ENCODE peak calls at places on chromosomes 6 and 20, in ten cellular contexts. N is endothelial cell of umbilical vein, U is Peyer's patch, H is neuronal stem cell, X is lower lobe of right lung, W is SK-N-SH, S is suprapubic skin, I is left ventricle myocardium inferior, D is pancreas, R is body of pancreas. Z is an unnamed sample. For H3K4me1, the result is how much of the 10 kb centered on the place peaks cover.

GRCh38 chr6:163409712-163410111 is 4.8 kb upstream of the QKI start:
- DNase-seq in H (no peak), D (no peak), W (no peak), X (no peak), N (no peak), R (no peak), I (no peak), U (no peak), S (no peak), Z (no peak)

GRCh38 chr20:38377039-38377715 is 30.9 kb downstream of the LBP start:
- DNase-seq in D (no peak), H (no peak), R (no peak), I (no peak), X (no peak), S (no peak), N (no peak), W (no peak), U (no peak), Z (no peak)

GRCh38 chr6:90256698-90257485 is 39.8 kb downstream of the BACH2 start:
- DNase-seq in N (peak), W (no peak), S (no peak), I (no peak), U (no peak), X (no peak), R (no peak), D (no peak), H (no peak), Z (peak)

GRCh38 chr6:22598386-22598785 is 29.0 kb downstream of the HDGFL1 start:
- DNase-seq in N (no peak), S (no peak), I (no peak), D (no peak), X (no peak), H (no peak), W (no peak), U (no peak), R (no peak), Z (no peak)

GRCh38 chr20:59125909-59126308 is 37.7 kb upstream of the ZNF831 start:
- DNase-seq in U (peak), S (no peak), D (no peak), H (no peak), I (no peak), X (no peak), R (no peak), W (no peak), N (no peak), Z (no peak)

GRCh38 chr6:26172496-26172958 is 85.3 kb downstream of the HFE start:
- DNase-seq in R (no peak), X (no peak), W (peak), I (no peak), U (no peak), S (no peak), N (peak), D (no peak), H (no peak), Z (peak)

GRCh38 chr6:18155864-18156396 is 708 bp downstream of the KDM1B start:
- DNase-seq in H (peak), X (peak), W (peak), S (peak), D (peak), R (peak), I (peak), N (peak), U (peak), Z (peak)

GRCh38 chr6:168625602-168626001 is 184.6 kb downstream of the SMOC2 start:
- DNase-seq in I (no peak), S (no peak), H (no peak), R (no peak), X (no peak), D (no peak), N (no peak), W (no peak), U (no peak), Z (no peak)

GRCh38 chr6:154548130-154548830 is 37.8 kb upstream of the CNKSR3 start:
- DNase-seq in S (no peak), U (no peak), I (peak), D (peak), R (peak), H (no peak), X (peak), N (peak), W (peak), Z (no peak)

GRCh38 chr6:33755070-33755869 is 8.6 kb upstream of the IP6K3 start:
- DNase-seq in N (no peak), W (no peak), H (no peak), U (no peak), D (no peak), X (no peak), R (no peak), I (no peak), S (no peak), Z (no peak)

GRCh38 chr6:119333707-119334295 is 15.8 kb downstream of the MAN1A1 start:
- DNase-seq in I (no peak), S (no peak), N (no peak), U (no peak), D (no peak), H (no peak), W (peak), X (no peak), R (no peak), Z (peak)

GRCh38 chr6:118660218-118660569 is 8.8 kb upstream of the CEP85L start:
- DNase-seq in R (no peak), U (no peak), S (no peak), W (peak), D (no peak), H (no peak), X (no peak), I (no peak), N (peak), Z (peak)

GRCh38 chr6:168515376-168515775 is 74.4 kb downstream of the SMOC2 start:
- DNase-seq in S (no peak), I (no peak), X (no peak), U (no peak), N (no peak), R (no peak), D (no peak), H (no peak), W (no peak), Z (no peak)

GRCh38 chr6:34227656-34228421 is 8.8 kb upstream of the HMGA1 start:
- DNase-seq in R (no peak), I (no peak), U (no peak), D (no peak), S (peak), H (no peak), X (no peak), W (no peak), N (no peak), Z (no peak)

GRCh38 chr6:48135352-48136084 is 24.5 kb upstream of the PTCHD4 start:
- DNase-seq in H (no peak), W (no peak), X (no peak), S (no peak), I (no peak), R (no peak), U (no peak), N (no peak), D (no peak), Z (no peak)

GRCh38 chr6:82057846-82058554 is 189.5 kb downstream of the IBTK start:
- DNase-seq in S (no peak), W (no peak), R (no peak), D (no peak), X (no peak), H (no peak), N (peak), U (no peak), I (no peak), Z (no peak)

DNA sequence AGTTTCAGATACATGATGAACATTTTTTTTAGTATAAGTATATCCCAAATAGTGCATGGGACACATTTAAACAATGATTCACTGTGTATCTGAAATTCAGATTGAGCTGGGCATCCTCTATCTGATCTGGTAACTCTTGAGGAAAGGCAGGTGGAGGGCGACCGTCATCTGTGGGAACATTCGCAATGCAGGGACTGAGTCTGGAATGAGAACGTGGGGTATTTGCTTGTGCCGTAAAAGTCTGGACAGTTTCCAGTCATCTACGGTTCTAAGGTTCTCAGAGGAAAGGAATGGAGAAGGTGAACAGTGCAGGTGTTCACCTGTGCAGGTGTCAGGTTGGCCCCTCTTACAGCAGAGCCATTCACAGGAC is 22.6 kb downstream of the CTCFL start:
- DNase-seq in R (no peak), D (no peak), N (no peak), X (no peak), S (no peak), I (no peak), W (no peak), U (no peak), H (no peak), Z (no peak)
- H3K4me1 ChIP-seq in R (under half), D (under half), N (under half), X (under half), S (under half), I (under half), W (under half), U (under half), H (under half), Z (under half)

DNA sequence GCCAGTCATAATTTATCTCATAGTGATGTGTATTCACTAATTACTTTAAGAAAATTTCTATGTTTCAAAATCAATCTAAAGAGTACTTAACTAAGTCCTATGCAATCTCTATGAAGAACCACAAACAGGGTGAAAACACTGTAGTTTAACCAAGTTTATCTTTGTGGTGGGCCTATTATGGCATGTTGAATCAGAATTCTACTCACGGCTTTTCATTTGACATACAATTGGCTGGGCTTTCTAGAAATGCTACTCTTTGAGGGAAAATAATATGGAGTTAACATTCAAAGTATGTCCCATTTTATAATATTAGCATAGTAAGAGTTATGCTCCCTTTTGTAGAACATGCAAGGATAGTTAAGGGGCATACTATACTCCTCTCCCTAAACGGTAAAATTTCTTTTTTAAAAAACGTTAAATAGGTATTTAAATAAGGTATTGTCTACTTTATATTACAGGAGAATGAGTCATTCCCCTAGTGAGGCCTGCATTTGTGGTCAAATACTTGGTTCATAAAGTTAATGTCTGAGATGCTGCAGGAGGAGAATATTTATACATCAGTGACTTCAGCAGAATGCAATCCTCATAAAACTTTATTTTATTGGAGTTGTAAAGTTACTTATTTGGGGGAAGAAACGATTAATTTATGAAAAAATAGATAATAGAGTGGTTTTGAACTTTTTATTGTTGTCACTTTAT is 1.8 kb downstream of the MOXD1 start:
- DNase-seq in N (no peak), I (no peak), D (no peak), H (no peak), R (no peak), U (no peak), W (no peak), X (no peak), S (no peak), Z (no peak)
- H3K4me3 ChIP-seq in N (no peak), I (peak), D (no peak), H (no peak), R (no peak), U (no peak), W (peak), X (peak), S (peak), Z (no peak)

GRCh38 chr6:167420858-167421766 is 96.2 kb downstream of the TTLL2 start:
- DNase-seq in X (no peak), S (no peak), D (peak), U (peak), R (peak), N (no peak), H (no peak), I (no peak), W (peak), Z (no peak)

GRCh38 chr6:167422934-167423333 is 98.0 kb downstream of the TTLL2 start:
- DNase-seq in N (no peak), U (no peak), S (no peak), X (no peak), R (no peak), I (no peak), D (no peak), H (no peak), W (peak), Z (no peak)

GRCh38 chr6:167424060-167424673 is 99.3 kb downstream of the TTLL2 start:
- DNase-seq in U (peak), H (no peak), I (no peak), X (no peak), R (no peak), W (peak), D (no peak), S (no peak), N (no peak), Z (no peak)

GRCh38 chr6:167416676-167417430 is 92.0 kb downstream of the TTLL2 start:
- DNase-seq in H (no peak), S (no peak), X (no peak), I (no peak), N (no peak), R (no peak), W (peak), D (no peak), U (no peak), Z (no peak)

DNA sequence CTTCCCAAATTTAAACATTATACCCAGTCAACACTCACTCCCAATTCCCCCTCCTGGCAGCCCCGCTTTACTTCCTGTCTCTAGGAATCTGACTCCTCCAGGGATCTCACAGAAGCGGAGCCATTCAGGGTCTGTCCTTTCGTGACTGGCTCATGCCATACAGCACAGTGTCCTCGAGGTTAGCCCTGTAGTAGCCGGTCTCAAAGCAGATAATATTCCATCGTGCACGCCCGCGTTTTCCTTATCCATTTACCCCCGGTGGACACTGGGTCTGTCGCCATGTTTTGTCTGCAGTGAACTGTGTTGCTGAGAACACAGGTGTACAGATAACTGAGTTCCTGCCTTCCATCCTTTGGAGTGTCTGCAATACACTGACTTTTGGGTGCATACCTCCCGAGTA is 95.3 kb downstream of the TTLL2 start:
- DNase-seq in H (no peak), U (no peak), N (no peak), D (no peak), S (no peak), X (no peak), R (no peak), W (no peak), I (no peak), Z (no peak)
- H3K4me1 ChIP-seq in H (under half), U (under half), N (under half), D (under half), S (under half), X (under half), R (under half), W (under half), I (under half), Z (under half)

DNA sequence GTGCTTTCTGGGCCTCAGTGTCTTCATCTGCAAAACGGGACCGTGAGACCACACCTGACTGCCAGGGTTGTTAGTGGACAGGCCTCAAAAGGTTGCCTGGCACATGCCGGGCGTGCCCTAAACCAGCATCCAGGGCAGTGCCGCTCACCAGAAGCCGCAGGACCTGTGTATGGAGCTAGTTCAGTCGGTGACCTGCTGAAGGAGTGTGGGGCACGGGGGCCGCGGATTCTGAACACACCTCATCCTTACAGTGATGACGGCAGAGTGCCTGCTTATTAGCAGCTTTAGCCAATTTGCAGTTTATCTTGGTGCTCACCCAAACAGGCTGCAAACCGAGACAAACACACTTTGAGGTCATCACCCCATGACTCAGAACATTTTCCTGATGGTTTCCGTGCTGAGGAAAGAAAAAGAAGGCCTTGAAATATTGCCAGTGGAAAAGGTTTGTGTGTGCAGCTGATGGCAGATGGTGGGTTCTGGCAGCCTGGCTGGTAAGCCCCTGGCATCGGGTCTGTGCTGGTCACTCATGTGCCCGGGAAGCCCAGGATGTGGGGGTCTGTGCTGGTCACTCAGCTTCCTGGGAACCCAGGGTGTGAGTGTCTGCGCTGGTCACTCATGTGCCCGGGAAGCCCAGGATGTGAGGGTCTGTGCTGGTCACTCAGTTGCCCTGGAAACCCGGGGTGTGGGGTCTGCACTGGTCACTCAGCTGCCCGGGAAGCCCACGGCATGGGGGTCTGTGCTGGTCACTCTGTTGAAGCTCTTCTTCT is 153.8 kb downstream of the ERMARD start:
- DNase-seq in X (no peak), U (no peak), N (peak), R (peak), W (no peak), D (peak), H (no peak), S (no peak), I (no peak), Z (no peak)
- H3K4me3 ChIP-seq in X (no peak), U (no peak), N (no peak), R (no peak), W (no peak), D (no peak), H (no peak), S (no peak), I (no peak), Z (no peak)

DNA sequence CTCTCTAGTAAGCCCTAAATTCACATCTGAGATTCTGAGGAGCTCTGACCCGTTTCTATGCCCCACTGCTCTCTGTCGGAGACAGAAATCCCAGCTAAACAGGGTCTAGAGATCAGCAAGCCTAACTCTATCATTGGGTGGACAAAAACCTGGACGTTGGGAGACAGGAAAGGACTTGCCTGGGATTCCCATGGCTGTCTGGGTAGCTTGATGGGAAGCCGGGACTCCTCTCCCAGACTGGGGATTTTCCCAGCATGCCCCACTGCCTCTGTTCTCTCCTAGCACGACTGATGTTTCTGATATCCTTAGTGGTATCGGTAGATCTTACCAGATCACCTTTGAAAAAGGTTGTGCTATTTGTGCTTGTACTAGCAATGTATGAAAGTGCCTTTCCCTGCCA is 22.9 kb downstream of the DUSP22 start:
- DNase-seq in S (no peak), R (no peak), H (no peak), U (peak), X (no peak), D (no peak), W (no peak), I (no peak), N (no peak), Z (no peak)
- H3K4me1 ChIP-seq in S (under half), R (under half), H (under half), U (under half), X (under half), D (under half), W (under half), I (under half), N (under half), Z (under half)

GRCh38 chr6:6320901-6321300 is 439 bp upstream of the F13A1 start:
- DNase-seq in X (no peak), S (no peak), N (no peak), I (no peak), R (no peak), H (no peak), W (no peak), D (no peak), U (no peak), Z (no peak)

GRCh38 chr6:6323352-6323751 is 2.9 kb upstream of the F13A1 start:
- DNase-seq in N (no peak), R (no peak), S (no peak), W (no peak), U (no peak), I (no peak), X (no peak), D (no peak), H (no peak), Z (no peak)

GRCh38 chr6:6317825-6318733 is 2.4 kb downstream of the F13A1 start:
- DNase-seq in X (no peak), R (no peak), D (no peak), I (peak), S (no peak), U (no peak), N (no peak), W (no peak), H (peak), Z (no peak)

GRCh38 chr6:6317386-6317785 is 3.1 kb downstream of the F13A1 start:
- DNase-seq in W (no peak), U (no peak), R (no peak), I (no peak), H (no peak), X (no peak), D (no peak), N (no peak), S (no peak), Z (no peak)

DNA sequence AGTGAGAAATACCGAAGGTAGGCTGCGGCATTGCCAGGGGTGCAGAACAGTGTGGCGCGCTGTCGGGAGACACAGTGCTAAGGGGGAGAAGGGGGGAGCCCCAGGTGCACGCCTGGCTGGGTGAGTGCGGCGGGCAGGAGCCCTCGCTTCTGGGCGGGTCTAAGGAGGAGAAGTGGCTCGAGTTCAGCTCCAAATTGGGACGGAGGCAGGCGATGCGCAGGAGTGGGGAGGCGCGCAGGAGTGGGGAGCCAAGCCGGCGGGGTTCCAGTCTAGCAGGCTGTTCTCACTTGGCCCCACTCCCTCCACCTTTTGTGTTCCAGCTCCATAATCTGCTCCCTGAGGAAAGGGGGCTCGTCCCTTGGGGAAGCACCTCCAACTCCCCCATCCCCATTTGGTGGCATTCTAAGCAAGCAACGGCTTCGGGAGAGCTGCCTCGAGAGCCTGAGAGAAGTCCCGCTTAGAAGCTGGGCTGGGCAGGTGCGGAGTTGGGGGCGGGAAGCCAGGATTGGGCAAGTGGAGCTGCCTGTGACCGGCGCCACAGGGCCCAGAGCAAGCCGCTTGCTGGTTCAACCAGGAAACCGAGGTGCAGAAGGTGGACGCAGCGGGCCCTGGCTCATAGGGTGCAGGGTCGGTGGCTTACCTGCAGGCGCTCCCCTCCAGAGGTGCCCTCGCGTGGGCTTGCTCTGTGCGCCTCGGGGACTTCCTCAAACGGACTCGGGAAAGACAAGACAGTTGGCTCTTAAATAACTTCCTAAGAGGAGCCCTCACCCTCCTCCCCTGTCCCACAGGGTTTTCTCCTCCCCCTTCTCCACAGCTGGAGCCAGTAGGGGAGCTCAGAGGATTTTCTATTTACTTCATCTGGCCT is at the start of gene F13A1:
- DNase-seq in W (no peak), S (peak), X (peak), U (no peak), D (no peak), N (no peak), I (peak), H (no peak), R (no peak), Z (no peak)
- H3K4me3 ChIP-seq in W (no peak), S (peak), X (peak), U (no peak), D (no peak), N (no peak), I (peak), H (peak), R (no peak), Z (no peak)